ENCODE peak calls at places on chromosome 9, in eight cellular contexts. K is MV-4-11; R is A172; V is NCI-H748 treated with DMSO at 0.1 percent for 48 hours; T is stimulated activated CD8-positive, alpha-beta memory T cell treated with anti-CD3 and anti-CD28 coated beads, Interleukin-2, amount 100 ng/mL, for 1 hour; C is KBM-7; S is activated CD4-positive, alpha-beta T cell treated with anti-CD3 and anti-CD28 coated beads, Interleukin-2, amount 10 ng/mL, durations not matched to agents 24 days and 14 days; P is colonic mucosa. L is an unnamed sample.

GRCh38 chr9:20526500-20527319 is 95.6 kb downstream of the MLLT3 start:
- DNase-seq in S (no peak), T (no peak), K (no peak), P (no peak), V (no peak), C (no peak), R (no peak), L (no peak)

GRCh38 chr9:138105561-138106505 is 228.3 kb downstream of the CACNA1B start:
- DNase-seq in K (no peak), R (no peak), C (no peak), T (no peak), S (peak), P (no peak), V (no peak), L (no peak)

GRCh38 chr9:113635586-113635985 is 172.1 kb downstream of the RGS3 start:
- DNase-seq in S (no peak), K (no peak), T (no peak), C (no peak), V (no peak), P (no peak), R (no peak), L (no peak)

GRCh38 chr9:137688725-137689124 is 69.9 kb downstream of the EHMT1 start:
- DNase-seq in S (no peak), P (no peak), K (peak), V (no peak), C (peak), R (no peak), T (no peak), L (no peak)

GRCh38 chr9:89564257-89564878 is 40.4 kb upstream of the GADD45G start:
- DNase-seq in R (peak), T (no peak), V (no peak), S (no peak), C (peak), P (no peak), K (peak), L (peak)

GRCh38 chr9:132041825-132042224 is 37.8 kb downstream of the MED27 start:
- DNase-seq in S (no peak), P (no peak), V (no peak), C (no peak), R (no peak), K (no peak), T (no peak), L (no peak)

GRCh38 chr9:12776775-12777055 is 1.9 kb downstream of the LURAP1L start:
- DNase-seq in P (no peak), C (no peak), S (no peak), V (no peak), R (no peak), K (no peak), T (no peak), L (no peak)

GRCh38 chr9:92607773-92608172 is 62.2 kb downstream of the IPPK start:
- DNase-seq in T (no peak), S (peak), P (no peak), R (peak), K (no peak), V (peak), C (no peak), L (peak)